ENCODE peak calls at places on chromosomes 11 and 22, in five cellular contexts. K is H1, N is HCT116, B is K562, E is GM12878. A is an unnamed sample.

GRCh38 chr22:32758866-32759385 is 42.6 kb upstream of the TIMP3 start:
- DNase-seq in K (no peak), N (no peak), B (no peak), E (no peak), A (no peak)

GRCh38 chr11:24496728-24497396 is at the start of gene LUZP2:
- DNase-seq in K (peak), N (no peak), B (no peak), E (no peak), A (no peak)

GRCh38 chr22:30481711-30482110 is 9.9 kb upstream of the SEC14L3 start:
- DNase-seq in K (no peak), N (no peak), B (no peak), E (no peak), A (no peak)

GRCh38 chr22:35480627-35481565 is 59.7 kb upstream of the RASD2 start:
- DNase-seq in K (no peak), N (no peak), B (no peak), E (no peak), A (peak)

GRCh38 chr11:11383995-11384394 is 30.9 kb upstream of the CSNK2A3 start:
- DNase-seq in K (no peak), N (no peak), B (no peak), E (no peak), A (no peak)

GRCh38 chr11:72243567-72244316 is at the start of gene PHOX2A:
- DNase-seq in K (no peak), N (no peak), B (no peak), E (no peak), A (no peak)

GRCh38 chr11:11179239-11179638 is 173.8 kb downstream of the CSNK2A3 start:
- DNase-seq in K (no peak), N (peak), B (no peak), E (no peak), A (no peak)

GRCh38 chr11:118223992-118224391 is 819 bp downstream of the JAML start:
- DNase-seq in K (no peak), N (no peak), B (no peak), E (no peak), A (no peak)

GRCh38 chr11:112963368-112963955 is 2.2 kb downstream of the NCAM1 start:
- DNase-seq in K (peak), N (no peak), B (no peak), E (no peak), A (no peak)

GRCh38 chr11:61776561-61777075 is 15.8 kb downstream of the TMEM258 start:
- DNase-seq in K (peak), N (peak), B (peak), E (no peak), A (peak)

GRCh38 chr11:78390809-78391208 is 26.8 kb downstream of the GAB2 start:
- DNase-seq in K (no peak), N (no peak), B (no peak), E (no peak), A (no peak)

GRCh38 chr22:39526736-39527171 is 5.8 kb downstream of the RPS19BP1 start:
- DNase-seq in K (no peak), N (no peak), B (no peak), E (no peak), A (no peak)

GRCh38 chr11:98545544-98546175 is 475.1 kb upstream of the CNTN5 start:
- DNase-seq in K (no peak), N (no peak), B (no peak), E (no peak), A (no peak)

GRCh38 chr11:85810871-85811611 is at the start of gene SYTL2:
- DNase-seq in K (peak), N (no peak), B (peak), E (no peak), A (peak)
- TF ChIP-seq JUND in K (no peak), N (no peak), B (no peak), E (no peak), A (no peak)

GRCh38 chr11:109644158-109644557 is 222.2 kb downstream of the C11orf87 start:
- DNase-seq in K (no peak), N (no peak), B (no peak), E (no peak), A (no peak)
- TF ChIP-seq JUND in K (no peak), N (no peak), B (no peak), E (no peak), A (no peak)

GRCh38 chr11:95365346-95365745 is 134.3 kb upstream of the SESN3 start:
- DNase-seq in K (no peak), N (no peak), B (no peak), E (no peak), A (no peak)

GRCh38 chr11:95361180-95361579 is 130.2 kb upstream of the SESN3 start:
- DNase-seq in K (no peak), N (no peak), B (no peak), E (no peak), A (no peak)

GRCh38 chr11:95363189-95363588 is 132.2 kb upstream of the SESN3 start:
- DNase-seq in K (no peak), N (no peak), B (no peak), E (no peak), A (no peak)

GRCh38 chr11:95364324-95365295 is 133.6 kb upstream of the SESN3 start:
- DNase-seq in K (no peak), N (no peak), B (no peak), E (no peak), A (no peak)

GRCh38 chr11:95363710-95364109 is 132.7 kb upstream of the SESN3 start:
- DNase-seq in K (no peak), N (no peak), B (no peak), E (no peak), A (no peak)
- TF ChIP-seq JUND in K (no peak), N (no peak), B (no peak), E (no peak), A (no peak)

DNA sequence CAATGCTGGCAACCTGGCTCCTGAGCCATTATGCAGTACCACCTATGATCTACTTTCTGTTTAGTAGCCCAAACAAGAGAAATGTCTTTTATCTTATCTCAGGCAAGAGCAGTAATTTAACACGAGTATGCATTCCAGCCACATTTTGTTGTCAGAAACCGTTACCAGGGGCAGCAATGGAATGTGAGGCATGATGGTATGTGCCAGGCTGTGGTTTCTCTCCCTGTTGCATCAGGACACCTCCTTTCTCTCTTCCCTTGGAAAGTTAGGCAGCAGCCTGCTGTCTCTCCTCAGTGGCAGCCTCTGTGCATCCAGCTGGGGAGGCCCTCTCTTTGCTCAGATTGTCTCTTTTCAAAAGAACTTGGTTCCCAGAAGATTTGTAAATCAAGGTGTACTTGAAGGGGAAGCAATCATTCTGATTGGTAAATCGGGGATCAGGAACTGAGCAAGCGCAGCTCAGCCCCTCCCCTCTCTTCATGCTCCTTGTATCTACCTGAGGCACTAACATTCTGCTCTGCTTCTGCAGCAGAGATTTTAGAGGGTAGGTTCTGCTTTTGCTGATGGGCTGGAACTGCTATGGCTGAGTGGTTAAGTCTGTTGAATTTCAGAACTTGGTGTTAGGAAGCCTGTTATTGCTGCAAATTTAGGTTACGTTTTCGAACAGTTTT is 229.2 kb downstream of the ADAMTS15 start:
- DNase-seq in K (peak), N (no peak), B (no peak), E (no peak), A (peak)
- TF ChIP-seq JUND in K (no peak), N (no peak), B (no peak), E (no peak), A (no peak)

GRCh38 chr11:75011357-75011756 is 22.6 kb downstream of the NEU3 start:
- DNase-seq in K (no peak), N (no peak), B (no peak), E (no peak), A (no peak)
- TF ChIP-seq JUND in K (no peak), N (no peak), B (no peak), E (no peak), A (no peak)

GRCh38 chr11:65879622-65880021 is at the start of gene CTSW:
- DNase-seq in K (no peak), N (no peak), B (no peak), E (no peak), A (no peak)
- TF ChIP-seq JUND in K (no peak), N (no peak), B (no peak), E (no peak), A (no peak)

DNA sequence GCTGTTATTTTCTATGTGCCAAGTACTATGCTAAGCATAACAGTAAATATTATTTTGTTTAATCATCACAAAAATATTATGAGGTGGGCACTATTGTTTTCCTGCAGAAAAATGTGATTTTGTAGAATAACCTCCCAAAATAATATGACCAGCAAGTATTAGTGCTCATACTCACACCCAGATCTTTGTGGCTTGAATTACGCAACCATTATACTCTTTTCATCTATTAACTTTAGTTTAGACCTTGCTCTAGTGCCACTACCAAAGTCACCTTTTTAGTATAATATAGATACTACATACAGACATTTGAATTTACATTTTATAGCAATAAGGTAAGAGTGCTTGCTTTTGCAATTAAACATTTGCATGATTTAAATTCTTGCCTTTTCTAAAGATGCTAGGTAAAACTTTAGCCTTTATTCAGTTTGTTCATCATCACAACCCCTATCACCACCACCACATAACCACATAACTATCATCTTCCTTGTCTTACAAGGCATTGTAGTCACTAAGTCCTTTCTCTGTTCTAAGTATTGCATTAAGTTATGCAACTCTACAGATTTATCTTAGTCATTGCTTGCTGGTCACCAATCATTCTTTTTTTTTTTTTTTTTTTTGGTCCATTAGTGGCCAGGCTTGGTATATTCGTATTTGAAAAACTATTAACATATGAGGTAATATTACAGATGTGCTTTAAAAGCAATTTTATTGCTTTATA is 68.4 kb downstream of the GAS2 start:
- DNase-seq in K (no peak), N (no peak), B (no peak), E (no peak), A (no peak)
- TF ChIP-seq JUND in K (no peak), N (no peak), B (no peak), E (no peak), A (no peak)

DNA sequence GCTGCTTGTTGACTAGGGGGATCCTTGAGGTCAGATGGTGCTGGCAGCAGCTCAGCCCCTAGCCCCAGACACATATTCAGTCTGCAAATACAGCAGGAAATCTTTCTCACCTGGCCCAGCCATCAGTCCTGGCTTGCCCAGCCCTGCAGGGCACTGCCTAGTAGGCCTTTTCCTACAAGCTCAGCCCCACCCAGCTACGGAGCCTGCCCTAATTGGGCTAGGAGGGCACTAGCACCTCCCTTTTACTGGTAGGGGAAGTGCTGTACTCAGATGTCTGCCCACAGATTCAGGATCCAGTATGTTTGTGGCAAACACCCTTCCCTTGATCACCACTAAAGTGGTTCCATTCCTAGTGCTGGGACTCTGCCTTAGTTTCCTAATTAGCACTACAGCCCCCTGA is 257.1 kb upstream of the CADM1 start:
- DNase-seq in K (no peak), N (no peak), B (no peak), E (no peak), A (no peak)
- TF ChIP-seq JUND in K (no peak), N (no peak), B (no peak), E (no peak), A (no peak)

GRCh38 chr11:126583101-126583500 is 227.6 kb downstream of the ST3GAL4 start:
- DNase-seq in K (no peak), N (no peak), B (no peak), E (no peak), A (no peak)

GRCh38 chr11:126584028-126584427 is 228.5 kb downstream of the ST3GAL4 start:
- DNase-seq in K (no peak), N (no peak), B (no peak), E (no peak), A (no peak)

GRCh38 chr11:126586303-126586627 is 230.8 kb downstream of the ST3GAL4 start:
- DNase-seq in K (no peak), N (no peak), B (no peak), E (no peak), A (no peak)

GRCh38 chr11:126583594-126583993 is 228.1 kb downstream of the ST3GAL4 start:
- DNase-seq in K (no peak), N (no peak), B (no peak), E (no peak), A (no peak)

DNA sequence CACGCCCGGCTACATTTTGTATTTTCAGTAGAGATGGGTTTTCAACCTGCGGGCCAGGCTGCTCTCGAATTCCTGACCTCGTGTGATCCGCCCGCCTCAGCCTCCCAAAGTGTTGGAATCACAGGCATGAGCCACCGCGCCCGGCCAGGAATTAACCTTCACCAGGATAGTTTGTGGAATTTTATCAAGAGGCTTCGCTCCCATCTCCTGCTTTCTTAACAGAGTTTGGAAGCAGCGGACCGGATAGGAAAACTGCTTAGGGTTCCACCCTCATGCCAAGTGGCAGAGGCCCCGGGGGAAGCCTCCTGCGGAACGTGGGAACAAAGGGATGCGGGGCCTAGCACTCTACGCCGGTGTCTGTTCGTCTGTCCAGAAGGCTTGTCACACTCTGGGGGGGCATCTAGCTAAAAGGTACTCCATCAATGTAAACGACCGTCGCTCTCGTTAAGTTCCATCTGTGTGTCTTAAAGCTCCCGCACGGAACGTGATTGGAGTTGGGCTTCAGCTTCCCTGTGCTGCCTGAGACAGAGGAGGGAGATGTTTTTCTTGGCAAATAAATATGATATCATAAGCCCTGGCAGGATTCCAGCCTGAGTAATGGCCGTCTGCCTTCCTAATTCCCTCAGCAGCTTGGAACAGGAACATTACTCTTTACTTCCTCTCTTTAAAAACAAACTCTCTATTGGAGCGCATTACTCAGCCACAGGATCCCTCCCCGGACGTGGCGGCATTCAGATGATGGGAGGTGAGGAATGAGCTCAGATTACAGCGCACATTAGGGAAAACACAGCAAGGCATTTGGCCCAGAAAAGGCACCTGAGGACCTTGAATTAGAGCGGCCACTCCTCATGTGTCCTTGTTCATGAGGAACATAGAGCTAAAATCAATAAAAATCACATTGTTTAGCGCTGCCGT is 230.2 kb downstream of the ST3GAL4 start:
- DNase-seq in K (no peak), N (no peak), B (no peak), E (no peak), A (no peak)
- TF ChIP-seq JUND in K (no peak), N (no peak), B (no peak), E (no peak), A (no peak)

A was measured in T47D.